ENCODE peak calls at places on chromosomes 7 and 10, in seven cellular contexts. L is NCI-H69, P is A549, E is NCI-H460, O is cerebellar cortex, A is iPS-NIHi11, G is sciatic nerve. F is an unnamed sample.

GRCh38 chr7:38374507-38374906 is 101.1 kb upstream of the TARP start:
- DNase-seq in O (peak), A (peak), L (peak), E (no peak), P (peak), G (no peak), F (no peak)

GRCh38 chr7:158475036-158475678 is 112.5 kb downstream of the PTPRN2 start:
- DNase-seq in O (no peak), G (no peak), E (no peak), A (no peak), L (no peak), P (no peak), F (no peak)

GRCh38 chr10:97673736-97674525 is 13.1 kb downstream of the AVPI1 start:
- DNase-seq in G (no peak), P (no peak), A (no peak), L (peak), O (no peak), E (no peak), F (no peak)

GRCh38 chr7:91267558-91267955 is 3.3 kb downstream of the FZD1 start:
- DNase-seq in P (no peak), A (no peak), O (no peak), G (no peak), E (no peak), L (no peak), F (peak)

GRCh38 chr7:39531818-39532217 is 34.4 kb upstream of the YAE1 start:
- DNase-seq in P (no peak), G (no peak), A (no peak), O (no peak), L (no peak), E (no peak), F (no peak)

GRCh38 chr7:132472463-132473120 is 103.7 kb downstream of the PLXNA4 start:
- DNase-seq in G (peak), E (no peak), L (peak), A (no peak), O (peak), P (no peak), F (peak)

GRCh38 chr7:36390199-36391090 is 783 bp downstream of the ANLN start:
- DNase-seq in E (peak), G (peak), A (peak), L (peak), O (peak), P (peak), F (peak)

GRCh38 chr10:132257271-132257670 is 50.5 kb downstream of the STK32C start:
- DNase-seq in A (no peak), P (peak), O (no peak), E (no peak), L (peak), G (no peak), F (no peak)

GRCh38 chr10:101901340-101901739 is 57.7 kb upstream of the KCNIP2 start:
- DNase-seq in G (no peak), E (no peak), A (no peak), P (no peak), O (no peak), L (peak), F (no peak)

GRCh38 chr10:33630761-33631160 is 296.3 kb upstream of the NRP1 start:
- DNase-seq in P (no peak), A (no peak), G (no peak), O (no peak), E (no peak), L (no peak), F (no peak)

GRCh38 chr7:28502408-28502807 is 90.1 kb downstream of the CREB5 start:
- DNase-seq in O (no peak), L (no peak), G (no peak), E (no peak), P (no peak), A (no peak), F (no peak)

GRCh38 chr10:131196176-131196885 is 115.2 kb downstream of the TCERG1L start:
- DNase-seq in O (no peak), P (no peak), E (no peak), A (no peak), L (no peak), G (no peak), F (peak)

GRCh38 chr7:32501522-32501921 is 6.2 kb downstream of the AVL9 start:
- DNase-seq in A (no peak), G (no peak), P (no peak), L (no peak), E (no peak), O (no peak), F (no peak)